ENCODE peak calls at places on chromosomes 3 and 15, in six cellular contexts. V, A, Y, N, K and C are unnamed samples.

GRCh38 chr3:21752749-21753347 is 1.8 kb upstream of the ZNF385D start:
- DNase-seq in V (peak), A (peak), Y (peak), N (peak), K (no peak), C (no peak)

GRCh38 chr3:128395500-128396125 is 71.1 kb downstream of the DNAJB8 start:
- DNase-seq in V (peak), A (no peak), Y (no peak), N (peak), K (no peak), C (no peak)

GRCh38 chr3:45993421-45994027 is 2.1 kb downstream of the FYCO1 start:
- DNase-seq in V (no peak), A (no peak), Y (no peak), N (no peak), K (no peak), C (no peak)

GRCh38 chr3:73502609-73503560 is 121.9 kb downstream of the PDZRN3 start:
- DNase-seq in V (peak), A (peak), Y (peak), N (peak), K (peak), C (peak)

GRCh38 chr3:129599607-129600006 is 6.9 kb downstream of the PLXND1 start:
- DNase-seq in V (peak), A (no peak), Y (no peak), N (peak), K (no peak), C (no peak)

GRCh38 chr3:8853081-8853480 is 83.7 kb upstream of the OXTR start:
- DNase-seq in V (no peak), A (no peak), Y (no peak), N (no peak), K (no peak), C (no peak)

GRCh38 chr15:57330619-57331018 is 45.7 kb upstream of the CGNL1 start:
- DNase-seq in V (peak), A (no peak), Y (no peak), N (peak), K (no peak), C (no peak)

GRCh38 chr3:107384907-107385306 is 7.7 kb downstream of the CCDC54 start:
- DNase-seq in V (no peak), A (no peak), Y (no peak), N (no peak), K (no peak), C (no peak)

GRCh38 chr15:67941643-67942315 is 101.9 kb upstream of the RNU6-1 start:
- DNase-seq in V (peak), A (peak), Y (peak), N (peak), K (no peak), C (no peak)

GRCh38 chr15:84826369-84826823 is 9.2 kb downstream of the ALPK3 start:
- DNase-seq in V (peak), A (peak), Y (peak), N (no peak), K (peak), C (no peak)

GRCh38 chr3:166531730-166532129 is 694.5 kb upstream of the BCHE start:
- DNase-seq in V (no peak), A (no peak), Y (no peak), N (no peak), K (no peak), C (no peak)

GRCh38 chr3:74599564-74599963 is 14.9 kb downstream of the CNTN3 start:
- DNase-seq in V (no peak), A (peak), Y (no peak), N (peak), K (no peak), C (no peak)

GRCh38 chr15:31016446-31016915 is 25.1 kb upstream of the MTMR10 start:
- DNase-seq in V (peak), A (peak), Y (no peak), N (peak), K (no peak), C (no peak)

GRCh38 chr3:25856902-25857518 is 67.1 kb downstream of the OXSM start:
- DNase-seq in V (peak), A (peak), Y (peak), N (peak), K (peak), C (no peak)

GRCh38 chr15:85751731-85752421 is 42.8 kb downstream of the KLHL25 start:
- DNase-seq in V (no peak), A (no peak), Y (no peak), N (no peak), K (no peak), C (no peak)

GRCh38 chr3:69740103-69741021 is 1.1 kb downstream of the MITF start:
- DNase-seq in V (no peak), A (peak), Y (no peak), N (no peak), K (no peak), C (no peak)

GRCh38 chr15:66097151-66098018 is 156.2 kb downstream of the MEGF11 start:
- DNase-seq in V (no peak), A (no peak), Y (no peak), N (peak), K (no peak), C (no peak)

GRCh38 chr15:68508485-68509189 is 70.2 kb upstream of the CORO2B start:
- DNase-seq in V (no peak), A (no peak), Y (no peak), N (no peak), K (no peak), C (no peak)

GRCh38 chr3:45066109-45066801 is 40.2 kb downstream of the CLEC3B start:
- DNase-seq in V (peak), A (no peak), Y (no peak), N (no peak), K (no peak), C (no peak)

GRCh38 chr15:90160781-90161727 is 40.1 kb upstream of the SEMA4B start:
- DNase-seq in V (no peak), A (peak), Y (peak), N (no peak), K (no peak), C (no peak)

GRCh38 chr3:137767146-137768020 is 3.3 kb downstream of the SOX14 start:
- DNase-seq in V (no peak), A (no peak), Y (no peak), N (no peak), K (no peak), C (no peak)

GRCh38 chr3:137770066-137770805 is 6.1 kb downstream of the SOX14 start:
- DNase-seq in V (no peak), A (no peak), Y (no peak), N (no peak), K (no peak), C (no peak)

GRCh38 chr3:137768021-137768360 is 3.9 kb downstream of the SOX14 start:
- DNase-seq in V (no peak), A (no peak), Y (no peak), N (no peak), K (no peak), C (no peak)

GRCh38 chr3:137769321-137770065 is 5.4 kb downstream of the SOX14 start:
- DNase-seq in V (no peak), A (no peak), Y (no peak), N (no peak), K (no peak), C (no peak)

GRCh38 chr3:137768361-137769320 is 4.5 kb downstream of the SOX14 start:
- DNase-seq in V (no peak), A (no peak), Y (no peak), N (no peak), K (no peak), C (no peak)
- H3K9ac ChIP-seq in V (no peak), A (no peak), Y (no peak), N (no peak), K (no peak), C (no peak)

DNA sequence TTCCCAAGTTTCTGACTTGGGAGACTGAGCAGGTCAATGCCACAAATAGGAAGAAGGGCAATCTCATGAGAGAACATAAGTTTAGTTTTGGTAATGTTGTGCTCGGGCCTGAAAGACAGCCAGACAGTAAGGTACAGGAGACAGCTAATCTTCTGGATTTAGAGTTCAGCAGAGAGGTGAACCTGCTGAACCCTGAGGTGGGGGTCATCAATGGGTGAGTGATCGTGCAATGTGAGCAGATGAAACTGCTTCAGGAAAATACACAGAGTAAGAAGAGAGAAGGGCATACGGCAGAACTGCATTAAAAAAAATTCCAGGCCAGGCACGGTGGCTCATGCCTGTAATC is 23.3 kb downstream of the RUBCN start:
- DNase-seq in V (no peak), A (no peak), Y (no peak), N (no peak), K (no peak), C (no peak)
- H3K27ac ChIP-seq in V (peak), A (peak), Y (no peak), N (peak), K (peak), C (peak)

DNA sequence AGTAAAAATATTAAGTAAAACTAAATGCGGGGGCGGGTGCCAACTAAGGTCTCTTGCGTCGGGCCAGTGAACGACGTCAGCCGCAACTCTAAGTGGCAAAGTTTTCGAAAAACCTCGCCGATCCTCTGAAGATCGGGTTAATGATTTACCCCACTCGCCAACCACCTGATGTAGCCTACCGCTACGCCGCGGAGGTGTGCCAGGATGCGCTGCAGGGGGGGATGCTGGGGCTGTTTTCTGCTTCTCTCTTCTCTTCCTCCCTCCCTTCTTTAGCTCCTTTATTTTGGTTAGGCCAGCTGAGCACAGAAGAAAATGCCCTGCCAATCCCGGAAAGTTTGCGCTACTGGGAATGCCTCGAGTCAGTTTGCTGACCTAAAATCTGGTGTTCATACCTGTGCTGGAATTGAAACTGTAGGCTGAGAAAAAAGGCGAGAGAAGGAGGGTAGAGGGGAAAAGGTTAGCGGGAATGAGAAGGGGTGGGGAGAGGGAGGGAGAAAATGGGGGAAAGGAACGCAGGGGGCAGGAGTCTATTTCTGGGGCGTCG is 7.5 kb upstream of the FOXB1 start:
- DNase-seq in V (no peak), A (no peak), Y (peak), N (no peak), K (no peak), C (no peak)
- H3K4me3 ChIP-seq in V (no peak), A (no peak), Y (no peak), N (no peak), K (no peak), C (no peak)

DNA sequence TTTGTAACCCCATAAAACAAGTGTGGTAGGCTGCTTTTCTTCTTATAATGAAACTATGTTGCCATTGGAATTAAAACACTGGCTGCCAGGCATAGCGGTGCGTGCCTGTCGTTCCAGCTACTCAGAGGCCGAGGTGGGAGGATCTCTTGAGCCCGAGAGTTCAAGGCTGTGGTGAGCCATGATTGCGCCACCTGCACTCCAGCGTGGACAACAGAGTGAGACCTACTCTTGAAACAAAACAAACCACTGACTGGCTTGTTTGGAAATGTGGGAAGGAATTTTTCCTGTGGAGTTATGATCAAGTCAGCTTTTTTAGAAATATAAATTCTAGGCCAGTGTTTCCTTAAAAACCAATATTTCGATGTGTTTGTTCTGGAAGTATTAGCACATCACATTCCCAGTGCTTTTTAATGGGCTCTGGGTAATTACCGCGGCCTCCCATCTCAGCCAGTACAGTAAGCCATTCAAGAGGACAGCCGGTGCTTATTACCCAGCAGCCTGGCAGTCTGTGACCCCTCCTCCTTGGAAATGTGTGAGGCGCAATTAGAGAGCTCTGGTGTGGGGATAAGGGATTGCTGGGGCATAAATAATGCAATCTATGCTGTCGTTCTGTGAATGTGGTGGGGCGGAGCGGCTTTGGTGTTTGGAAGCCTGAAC is 58.3 kb upstream of the TRAK1 start:
- DNase-seq in V (peak), A (peak), Y (peak), N (peak), K (no peak), C (no peak)
- H3K9ac ChIP-seq in V (peak), A (no peak), Y (peak), N (peak), K (no peak), C (no peak)

GRCh38 chr3:184337981-184338380 is 581 bp downstream of the FAM131A start:
- DNase-seq in V (no peak), A (no peak), Y (no peak), N (no peak), K (no peak), C (no peak)
- H3K27ac ChIP-seq in V (peak), A (no peak), Y (no peak), N (peak), K (no peak), C (no peak)

GRCh38 chr3:61545716-61546115 is 15.7 kb upstream of the PTPRG start:
- DNase-seq in V (no peak), A (no peak), Y (no peak), N (no peak), K (no peak), C (no peak)

GRCh38 chr3:61538486-61538885 is 22.9 kb upstream of the PTPRG start:
- DNase-seq in V (no peak), A (no peak), Y (no peak), N (no peak), K (no peak), C (no peak)

GRCh38 chr3:61537366-61537765 is 24.0 kb upstream of the PTPRG start:
- DNase-seq in V (peak), A (no peak), Y (no peak), N (no peak), K (no peak), C (no peak)

GRCh38 chr3:61535826-61536225 is 25.5 kb upstream of the PTPRG start:
- DNase-seq in V (no peak), A (no peak), Y (no peak), N (no peak), K (no peak), C (no peak)

DNA sequence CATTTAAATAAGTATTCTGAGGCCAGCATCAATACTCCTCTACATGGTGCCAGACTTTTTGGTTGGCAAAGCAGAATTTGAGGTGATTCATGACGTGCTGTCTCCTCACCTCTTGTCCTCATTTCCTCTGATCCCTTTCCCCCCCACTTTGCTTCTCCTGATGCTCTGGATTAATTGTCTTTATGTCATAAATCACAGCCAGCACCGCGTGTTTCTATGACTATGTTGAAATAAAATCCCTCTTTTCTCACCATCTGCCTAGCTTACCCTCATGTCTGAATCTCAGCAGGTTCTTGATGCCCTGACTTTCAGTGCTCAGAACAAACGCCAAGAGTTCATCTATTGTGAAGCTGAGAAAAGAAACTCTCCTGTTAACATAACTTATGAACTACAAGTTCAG is 19.7 kb upstream of the PTPRG start:
- DNase-seq in V (no peak), A (no peak), Y (no peak), N (no peak), K (no peak), C (no peak)
- H3K4me3 ChIP-seq in V (no peak), A (no peak), Y (no peak), N (no peak), K (no peak), C (no peak)

GRCh38 chr3:72085036-72085435 is 300.1 kb upstream of the PROK2 start:
- DNase-seq in V (no peak), A (no peak), Y (no peak), N (no peak), K (no peak), C (no peak)

GRCh38 chr3:72080800-72081199 is 295.9 kb upstream of the PROK2 start:
- DNase-seq in V (no peak), A (no peak), Y (no peak), N (no peak), K (no peak), C (no peak)

GRCh38 chr3:72081456-72081855 is 296.5 kb upstream of the PROK2 start:
- DNase-seq in V (no peak), A (no peak), Y (no peak), N (no peak), K (no peak), C (no peak)

GRCh38 chr3:72082121-72082715 is 297.3 kb upstream of the PROK2 start:
- DNase-seq in V (peak), A (no peak), Y (no peak), N (no peak), K (no peak), C (no peak)

DNA sequence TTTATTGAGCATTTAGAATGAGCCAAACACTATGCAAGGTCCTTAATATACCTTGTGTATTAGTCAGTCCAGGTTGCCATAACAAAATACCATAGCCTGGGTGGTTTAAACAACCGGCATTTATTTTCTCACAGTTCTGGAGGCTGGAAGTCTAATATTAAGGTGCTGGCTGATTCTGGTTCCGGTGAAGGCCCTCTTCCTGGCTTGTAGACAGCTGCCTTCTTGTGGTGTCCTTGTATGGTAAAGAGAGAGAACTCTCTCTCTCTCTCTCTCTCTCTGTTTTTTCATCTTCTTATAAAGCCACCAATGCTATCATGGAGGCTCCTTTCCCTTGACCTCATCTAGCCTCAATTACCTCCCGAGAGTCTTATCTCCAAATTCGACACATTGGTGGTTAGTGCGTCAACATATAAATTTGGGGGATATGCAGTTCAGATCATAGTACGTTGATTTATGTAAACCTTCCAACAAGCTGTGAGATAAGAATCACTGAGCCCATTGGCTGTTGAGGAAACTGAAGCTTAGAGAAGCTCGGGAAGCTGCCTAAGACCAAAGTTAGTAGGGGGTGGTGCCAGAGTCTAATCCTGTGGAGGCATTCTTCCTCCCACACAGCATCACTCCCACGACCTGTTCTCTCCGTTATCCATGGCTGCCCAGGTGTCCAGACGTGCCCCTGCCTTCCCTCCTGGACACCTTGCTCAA is 298.0 kb upstream of the PROK2 start:
- DNase-seq in V (no peak), A (no peak), Y (no peak), N (no peak), K (no peak), C (no peak)
- H3K9ac ChIP-seq in V (no peak), A (no peak), Y (no peak), N (no peak), K (no peak), C (no peak)

GRCh38 chr15:63045438-63046278 is 3.1 kb downstream of the TPM1 start:
- DNase-seq in V (no peak), A (peak), Y (no peak), N (no peak), K (no peak), C (no peak)

GRCh38 chr15:63043391-63044076 is 987 bp downstream of the TPM1 start:
- DNase-seq in V (no peak), A (peak), Y (no peak), N (no peak), K (no peak), C (no peak)

GRCh38 chr15:63044645-63045437 is 2.3 kb downstream of the TPM1 start:
- DNase-seq in V (peak), A (peak), Y (no peak), N (peak), K (no peak), C (no peak)

GRCh38 chr15:63042879-63043340 is 363 bp downstream of the TPM1 start:
- DNase-seq in V (no peak), A (no peak), Y (no peak), N (no peak), K (no peak), C (no peak)

GRCh38 chr15:63044077-63044644 is 1.6 kb downstream of the TPM1 start:
- DNase-seq in V (no peak), A (peak), Y (no peak), N (no peak), K (no peak), C (no peak)
- H3K27ac ChIP-seq in V (peak), A (peak), Y (peak), N (peak), K (no peak), C (no peak)

GRCh38 chr3:59386165-59386564 is 336.3 kb upstream of the CFAP20DC start:
- DNase-seq in V (no peak), A (no peak), Y (no peak), N (no peak), K (no peak), C (no peak)
- H3K4me3 ChIP-seq in V (no peak), A (no peak), Y (no peak), N (no peak), K (no peak), C (no peak)

GRCh38 chr3:39189150-39189510 is 3.3 kb downstream of the XIRP1 start:
- DNase-seq in V (no peak), A (no peak), Y (no peak), N (no peak), K (no peak), C (no peak)
- H3K9ac ChIP-seq in V (no peak), A (no peak), Y (no peak), N (no peak), K (no peak), C (no peak)